ENCODE peak calls at places on chromosomes 12 and 14, in four cellular contexts. I is HEK293T, Y is K562, W is GM12878. Q is an unnamed sample.

GRCh38 chr12:54378791-54379400 is 5.6 kb downstream of the ZNF385A start:
- DNase-seq in Y (peak), I (peak), W (no peak), Q (peak)

GRCh38 chr12:80491176-80491575 is 47.1 kb downstream of the PTPRQ start:
- DNase-seq in Y (no peak), W (no peak), I (no peak), Q (no peak)

GRCh38 chr12:128365831-128366231 is 98.9 kb downstream of the TMEM132C start:
- DNase-seq in W (no peak), I (no peak), Y (no peak), Q (no peak)

GRCh38 chr12:93297032-93297431 is 80.7 kb upstream of the NUDT4 start:
- DNase-seq in W (peak), I (no peak), Y (no peak), Q (no peak)

GRCh38 chr14:51658441-51659173 is 6.9 kb downstream of the FRMD6 start:
- DNase-seq in Y (no peak), I (no peak), W (no peak), Q (no peak)

GRCh38 chr12:94140556-94140955 is 7.8 kb upstream of the PLXNC1 start:
- DNase-seq in W (no peak), Y (peak), I (no peak), Q (peak)

GRCh38 chr14:55585854-55586253 is 5.8 kb downstream of the KTN1 start:
- DNase-seq in I (no peak), W (no peak), Y (no peak), Q (no peak)

GRCh38 chr14:35331605-35332516 is 39.7 kb downstream of the PSMA6 start:
- DNase-seq in I (peak), Y (peak), W (no peak), Q (peak)

GRCh38 chr12:123059501-123059900 is 79.0 kb downstream of the ARL6IP4 start:
- DNase-seq in W (no peak), Y (no peak), I (no peak), Q (no peak)

GRCh38 chr12:14960548-14961465 is 594 bp downstream of the ARHGDIB start:
- DNase-seq in W (no peak), Y (no peak), I (no peak), Q (no peak)

GRCh38 chr12:112839386-112839972 is 47.9 kb downstream of the RPH3A start:
- DNase-seq in Y (no peak), I (no peak), W (no peak), Q (peak)

GRCh38 chr14:93100098-93100497 is 15.6 kb downstream of the ITPK1 start:
- DNase-seq in I (no peak), W (no peak), Y (no peak), Q (no peak)

GRCh38 chr14:81441626-81442134 is 41.6 kb upstream of the STON2 start:
- DNase-seq in Y (no peak), W (no peak), I (no peak), Q (no peak)

GRCh38 chr14:99579903-99580570 is 24.0 kb downstream of the CCDC85C start:
- DNase-seq in Y (peak), W (no peak), I (no peak), Q (no peak)

GRCh38 chr14:56057071-56057865 is 60.9 kb upstream of the PELI2 start:
- DNase-seq in W (no peak), Y (no peak), I (no peak), Q (no peak)

GRCh38 chr14:92902191-92902590 is 20.8 kb upstream of the CHGA start:
- DNase-seq in Y (no peak), I (no peak), W (no peak), Q (no peak)

GRCh38 chr12:105040476-105040875 is 43.8 kb downstream of the ALDH1L2 start:
- DNase-seq in W (no peak), I (no peak), Y (no peak), Q (peak)

GRCh38 chr12:75702477-75703093 is 191.2 kb upstream of the KRR1 start:
- DNase-seq in W (no peak), I (no peak), Y (no peak), Q (no peak)

GRCh38 chr12:53737951-53738833 is 10.9 kb upstream of the CALCOCO1 start:
- DNase-seq in I (no peak), Y (peak), W (no peak), Q (no peak)

GRCh38 chr12:87930033-87930432 is 99.2 kb downstream of the C12orf50 start:
- DNase-seq in I (no peak), W (no peak), Y (no peak), Q (no peak)

GRCh38 chr14:23066855-23067744 is 9.8 kb upstream of the CDH24 start:
- DNase-seq in W (no peak), Y (no peak), I (no peak), Q (no peak)

GRCh38 chr14:23069413-23069806 is 12.1 kb upstream of the CDH24 start:
- DNase-seq in Y (no peak), W (no peak), I (no peak), Q (no peak)

GRCh38 chr14:23066368-23066767 is 9.0 kb upstream of the CDH24 start:
- DNase-seq in W (no peak), Y (no peak), I (no peak), Q (no peak)

GRCh38 chr14:23068792-23069412 is 11.6 kb upstream of the CDH24 start:
- DNase-seq in I (peak), W (peak), Y (peak), Q (peak)

GRCh38 chr14:23067847-23068791 is 10.8 kb upstream of the CDH24 start:
- DNase-seq in W (no peak), I (no peak), Y (peak), Q (no peak)
- TF ChIP-seq FOXK2 in W (no peak), I (no peak), Y (no peak), Q (no peak)

DNA sequence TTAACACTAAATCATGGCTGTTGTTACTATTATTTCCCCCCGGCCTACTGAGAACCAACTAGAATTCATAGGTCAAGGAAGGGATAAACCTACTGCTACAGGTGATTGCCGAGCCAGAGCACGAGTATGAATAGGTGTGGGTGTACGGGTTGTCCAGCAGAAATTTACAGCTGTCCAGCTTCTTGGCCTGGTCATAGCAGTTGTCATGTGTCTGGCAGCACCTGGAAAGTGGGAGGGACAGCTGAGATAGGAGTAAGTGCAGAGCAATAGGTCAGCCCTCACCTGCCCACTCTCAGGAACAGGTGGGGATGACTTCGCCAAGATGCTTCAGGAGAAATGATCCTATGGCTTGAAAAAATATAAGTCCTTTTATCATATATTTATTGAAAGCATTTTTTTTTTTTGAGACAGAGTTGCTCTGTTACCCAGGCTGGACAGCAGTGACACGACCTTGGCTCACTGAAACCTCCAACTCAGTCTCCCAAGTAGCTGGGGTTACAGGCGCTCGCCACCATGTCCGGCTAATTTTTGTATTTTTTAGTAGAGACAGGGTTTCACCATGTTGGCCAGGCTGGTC is 2.6 kb downstream of the PLA2G1B start:
- DNase-seq in Y (no peak), W (no peak), I (no peak), Q (no peak)
- TF ChIP-seq FOXK2 in Y (no peak), W (no peak), I (no peak), Q (no peak)

GRCh38 chr12:42238240-42239140 is at the start of gene YAF2:
- DNase-seq in Y (peak), I (peak), W (peak), Q (peak)

GRCh38 chr12:42235426-42235825 is 2.6 kb downstream of the YAF2 start:
- DNase-seq in Y (no peak), W (no peak), I (no peak), Q (no peak)

GRCh38 chr12:42237853-42238239 is 202 bp downstream of the YAF2 start:
- DNase-seq in I (no peak), Y (no peak), W (no peak), Q (no peak)

GRCh38 chr12:42236017-42236416 is 2.0 kb downstream of the YAF2 start:
- DNase-seq in I (no peak), Y (no peak), W (no peak), Q (no peak)

GRCh38 chr12:42237052-42237852 is 796 bp downstream of the YAF2 start:
- DNase-seq in W (peak), Y (peak), I (peak), Q (peak)
- TF ChIP-seq FOXK2 in W (no peak), Y (no peak), I (no peak), Q (no peak)

GRCh38 chr12:40141996-40142395 is 36.1 kb upstream of the SLC2A13 start:
- DNase-seq in I (no peak), Y (no peak), W (no peak), Q (no peak)
- TF ChIP-seq FOXK2 in I (no peak), Y (no peak), W (no peak), Q (no peak)

GRCh38 chr14:77040995-77041744 is 12.7 kb upstream of the IRF2BPL start:
- DNase-seq in I (no peak), Y (no peak), W (no peak), Q (no peak)
- TF ChIP-seq FOXK2 in I (no peak), Y (no peak), W (no peak), Q (no peak)

GRCh38 chr12:100279612-100280244 is 12.8 kb downstream of the SCYL2 start:
- DNase-seq in W (no peak), Y (peak), I (no peak), Q (peak)
- TF ChIP-seq FOXK2 in W (no peak), Y (no peak), I (no peak), Q (no peak)

GRCh38 chr12:50733720-50734119 is 30.2 kb upstream of the ATF1 start:
- DNase-seq in I (no peak), W (no peak), Y (no peak), Q (no peak)
- TF ChIP-seq FOXK2 in I (no peak), W (no peak), Y (no peak), Q (no peak)

Q was measured in HepG2.